ENCODE peak calls at places on chromosomes 16 and 17, in nine cellular contexts. H, T, I, M, O, S, Y, N and Z are unnamed samples.

GRCh38 chr16:4618645-4619418 is 4.1 kb upstream of the UBALD1 start:
- DNase-seq in H (no peak), T (no peak), I (no peak), M (no peak), O (no peak), S (no peak), Y (no peak), N (no peak), Z (no peak)

GRCh38 chr17:81641825-81642489 is 5.0 kb downstream of the TSPAN10 start:
- DNase-seq in H (no peak), T (no peak), I (peak; percentile 93), M (no peak), O (no peak), S (no peak), Y (peak; percentile 86), N (no peak), Z (no peak)

GRCh38 chr17:72151565-72152391 is 31.0 kb downstream of the SOX9 start:
- DNase-seq in H (peak; percentile 97), T (no peak), I (peak; percentile 84), M (no peak), O (no peak), S (peak; percentile 45), Y (peak; percentile 99), N (peak; percentile 67), Z (no peak)

GRCh38 chr17:2911035-2911754 is 115.0 kb downstream of the RAP1GAP2 start:
- DNase-seq in H (no peak), T (no peak), I (no peak), M (no peak), O (no peak), S (no peak), Y (no peak), N (no peak), Z (no peak)

GRCh38 chr17:4861052-4861451 is 27.9 kb downstream of the MINK1 start:
- DNase-seq in H (no peak), T (no peak), I (no peak), M (no peak), O (no peak), S (no peak), Y (no peak), N (no peak), Z (no peak)

GRCh38 chr17:42117397-42118125 is 3.6 kb downstream of the KAT2A start:
- DNase-seq in H (no peak), T (no peak), I (no peak), M (no peak), O (no peak), S (no peak), Y (no peak), N (no peak), Z (no peak)

GRCh38 chr17:58376472-58376921 is 24.5 kb upstream of the SUPT4H1 start:
- DNase-seq in H (no peak), T (no peak), I (no peak), M (no peak), O (no peak), S (no peak), Y (no peak), N (no peak), Z (no peak)

GRCh38 chr17:8294814-8295316 is 335 bp downstream of the SLC25A35 start:
- DNase-seq in H (no peak), T (no peak), I (no peak), M (no peak), O (no peak), S (no peak), Y (no peak), N (no peak), Z (no peak)

GRCh38 chr17:81027591-81028505 is 7.1 kb upstream of the BAIAP2 start:
- DNase-seq in H (no peak), T (peak; percentile 54), I (no peak), M (no peak), O (peak; percentile 20), S (no peak), Y (no peak), N (peak; percentile 70), Z (no peak)

GRCh38 chr16:70749681-70750601 is 51.0 kb downstream of the VAC14 start:
- DNase-seq in H (no peak), T (no peak), I (no peak), M (no peak), O (no peak), S (no peak), Y (no peak), N (no peak), Z (no peak)

GRCh38 chr17:79838541-79839274 is 532 bp downstream of the CBX4 start:
- DNase-seq in H (no peak), T (peak; percentile 70), I (peak; percentile 78), M (no peak), O (peak; percentile 59), S (peak; percentile 65), Y (peak; percentile 39), N (peak; percentile 82), Z (no peak)

DNA sequence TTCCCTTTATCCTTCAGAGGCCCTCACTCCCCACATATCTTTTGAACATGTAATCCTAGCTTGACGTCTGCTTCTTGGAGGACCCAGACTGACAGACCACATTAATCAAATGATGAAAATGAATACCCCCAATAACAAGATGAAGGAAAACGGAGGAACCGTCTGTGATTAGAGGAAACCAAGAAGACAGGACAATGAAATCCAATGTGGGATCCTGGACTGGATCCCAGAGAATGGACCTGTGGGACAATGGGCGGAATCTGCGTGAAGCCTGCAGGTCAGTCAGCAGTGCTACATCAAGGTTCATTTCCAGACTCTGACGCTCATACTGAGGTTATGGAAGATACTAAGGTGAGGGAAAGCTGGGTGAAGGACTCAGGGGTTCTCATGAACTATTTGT is 35.9 kb downstream of the MBTPS1 start:
- DNase-seq in H (no peak), T (no peak), I (no peak), M (no peak), O (no peak), S (no peak), Y (no peak), N (no peak), Z (no peak)
- H3K27ac ChIP-seq in H (no peak overlapping the region), T (no peak overlapping the region), I (no peak overlapping the region), M (no peak overlapping the region), O (no peak overlapping the region), S (no peak overlapping the region), Y (no peak overlapping the region), N (no peak overlapping the region), Z (peak overlapping the region; percentile 76)

DNA sequence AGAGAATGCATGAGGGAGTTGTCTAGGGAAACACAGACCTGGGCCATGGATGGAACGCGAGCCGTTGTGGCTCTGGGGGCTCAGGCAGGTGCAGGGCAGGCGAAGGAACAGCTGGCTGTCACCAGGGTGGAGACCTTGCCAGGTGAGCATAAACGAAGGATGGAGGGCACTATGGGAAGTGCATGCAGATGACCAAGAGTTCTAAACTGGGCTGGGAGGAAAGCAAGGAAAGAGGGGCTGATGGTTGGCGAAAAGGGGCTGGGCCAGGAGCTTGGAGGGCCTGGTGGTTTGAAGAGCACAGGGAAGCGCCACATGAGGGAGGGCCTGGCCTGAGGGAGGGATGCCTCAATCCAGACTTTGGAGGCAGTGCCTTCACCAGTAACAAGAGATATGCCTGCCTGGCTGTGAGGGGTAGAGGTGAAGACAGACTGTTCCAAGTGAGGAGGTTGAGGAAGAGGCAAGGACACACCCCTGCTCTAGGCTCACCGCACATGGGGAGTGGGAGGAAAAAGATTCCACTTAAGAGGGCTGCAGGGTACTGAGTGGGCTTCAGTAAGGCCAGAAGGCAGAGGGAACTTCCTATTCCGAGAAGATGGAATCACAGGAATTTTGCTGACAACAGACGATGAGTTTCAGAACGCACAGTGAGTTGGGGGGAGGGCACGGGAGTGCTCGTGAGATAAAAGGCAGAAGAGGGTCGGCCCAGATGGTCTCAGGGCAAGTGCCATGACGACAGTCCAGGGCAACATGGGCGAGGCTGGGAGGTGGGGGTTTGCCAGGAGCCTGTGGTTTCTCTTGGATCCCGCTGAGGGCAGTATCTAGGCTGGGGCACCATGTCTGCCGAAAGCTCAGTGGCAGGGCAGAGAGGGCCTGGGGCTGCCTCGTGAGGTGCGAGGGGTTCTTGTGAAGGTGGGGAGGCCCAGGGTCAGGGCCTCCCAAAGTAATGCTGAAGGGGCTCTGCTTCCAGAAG is 20.6 kb downstream of the B9D1 start:
- DNase-seq in H (no peak), T (no peak), I (peak; percentile 28), M (peak; percentile 75), O (peak; percentile 10), S (no peak), Y (no peak), N (peak; percentile 59), Z (no peak)
- H3K4me3 ChIP-seq in H (no peak overlapping the region), T (no peak overlapping the region), I (no peak overlapping the region), M (no peak overlapping the region), O (no peak overlapping the region), S (no peak overlapping the region), Y (no peak overlapping the region), N (no peak overlapping the region), Z (no peak overlapping the region)

GRCh38 chr17:40313660-40314556 is 4.9 kb downstream of the RARA start:
- DNase-seq in H (no peak), T (no peak), I (peak; percentile 39), M (peak; percentile 44), O (no peak), S (no peak), Y (no peak), N (no peak), Z (no peak)
- H3K4me1 ChIP-seq in H (peaks cover 90% of the 10 kb centered on the region), T (peaks cover 90% of the 10 kb centered on the region), I (peaks cover 60% of the 10 kb centered on the region), M (peaks cover 94% of the 10 kb centered on the region), O (peaks cover 79% of the 10 kb centered on the region), S (peaks cover 14% of the 10 kb centered on the region), Y (peaks cover 82% of the 10 kb centered on the region), N (peaks cover 83% of the 10 kb centered on the region), Z (peaks cover 89% of the 10 kb centered on the region)

DNA sequence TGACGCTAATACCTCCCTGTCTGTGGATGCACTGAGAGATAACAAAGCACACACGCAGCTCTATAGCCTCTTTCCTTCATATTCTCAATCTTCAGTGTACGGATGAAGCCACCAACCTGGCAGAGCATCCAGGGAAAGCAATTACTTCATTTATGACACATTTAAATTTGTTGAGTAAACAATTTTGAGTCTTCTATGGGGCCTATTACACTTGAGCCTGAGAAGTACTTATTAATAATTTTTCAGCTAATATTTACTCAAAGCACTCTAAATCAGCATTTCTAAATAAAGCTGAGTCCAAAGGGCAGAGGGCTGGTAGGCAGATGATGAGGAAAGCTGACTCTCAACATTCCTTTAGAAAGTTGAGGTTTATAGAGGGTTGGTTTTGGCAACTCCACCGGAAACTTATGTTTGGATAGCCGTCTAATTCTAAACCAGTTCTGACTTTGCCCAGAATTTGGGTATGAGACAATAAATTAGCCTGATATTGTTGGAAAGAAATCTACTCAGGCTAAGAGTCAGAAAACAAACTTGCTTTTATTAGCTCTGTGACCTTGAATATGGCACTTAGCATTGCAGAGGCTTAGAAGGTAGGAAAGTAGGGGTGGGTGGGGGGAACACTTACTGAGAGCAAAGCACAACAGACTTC is 643.5 kb downstream of the CDH11 start:
- DNase-seq in H (no peak), T (no peak), I (peak; percentile 86), M (no peak), O (no peak), S (peak; percentile 37), Y (no peak), N (no peak), Z (no peak)
- H3K27ac ChIP-seq in H (no peak overlapping the region), T (no peak overlapping the region), I (peak overlapping the region; percentile 36), M (no peak overlapping the region), O (no peak overlapping the region), S (no peak overlapping the region), Y (no peak overlapping the region), N (no peak overlapping the region), Z (no peak overlapping the region)